ENCODE peak calls at places on chromosomes 6 and 20, in four cellular contexts. R is CD8-positive, alpha-beta memory T cell; L is left lung; X is RWPE1. Y is an unnamed sample.
A peak's percentile ranks its signal among the peaks of the same experiment; 100 is the strongest.

GRCh38 chr6:106383573-106383972 is 23.1 kb downstream of the CRYBG1 start:
- DNase-seq in R (no peak), L (no peak), X (no peak), Y (no peak)

GRCh38 chr6:100664274-100665040 is 199.7 kb upstream of the SIM1 start:
- DNase-seq in R (peak; percentile 5), L (no peak), X (peak; percentile 12), Y (no peak)

GRCh38 chr6:150711584-150712501 is 112.2 kb downstream of the PLEKHG1 start:
- DNase-seq in R (no peak), L (no peak), X (no peak), Y (no peak)

GRCh38 chr6:45419574-45420082 is 41.9 kb upstream of the SUPT3H start:
- DNase-seq in R (peak; percentile 39), L (peak; percentile 80), X (no peak), Y (no peak)

GRCh38 chr6:52505726-52506501 is 70.9 kb downstream of the TRAM2 start:
- DNase-seq in R (no peak), L (no peak), X (no peak), Y (no peak)

GRCh38 chr6:90302320-90302719 is 5.7 kb upstream of the BACH2 start:
- DNase-seq in R (no peak), L (no peak), X (no peak), Y (no peak)

GRCh38 chr20:3812259-3812681 is 8.1 kb upstream of the AP5S1 start:
- DNase-seq in R (no peak), L (no peak), X (no peak), Y (no peak)

GRCh38 chr20:60055740-60056139 is 97.5 kb downstream of the CDH26 start:
- DNase-seq in R (peak; percentile 57), L (peak; percentile 78), X (peak; percentile 73), Y (no peak)

GRCh38 chr6:113428702-113429101 is 428.4 kb upstream of the MARCKS start:
- DNase-seq in R (no peak), L (no peak), X (no peak), Y (no peak)

GRCh38 chr6:357791-358341 is 33.7 kb upstream of the IRF4 start:
- DNase-seq in R (no peak), L (no peak), X (no peak), Y (no peak)

GRCh38 chr20:23508896-23509579 is 18.1 kb downstream of the CST8 start:
- DNase-seq in R (no peak), L (no peak), X (no peak), Y (no peak)

GRCh38 chr6:7197752-7198151 is 90.0 kb downstream of the RREB1 start:
- DNase-seq in R (no peak), L (no peak), X (no peak), Y (no peak)

GRCh38 chr6:141174932-141175331 is 957.8 kb upstream of the GJE1 start:
- DNase-seq in R (no peak), L (no peak), X (no peak), Y (no peak)

GRCh38 chr6:164023535-164023934 is 609.0 kb downstream of the QKI start:
- DNase-seq in R (no peak), L (no peak), X (no peak), Y (no peak)

GRCh38 chr6:117449549-117450439 is 24.1 kb upstream of the ROS1 start:
- DNase-seq in R (peak; percentile 57), L (peak; percentile 40), X (no peak), Y (no peak)

DNA sequence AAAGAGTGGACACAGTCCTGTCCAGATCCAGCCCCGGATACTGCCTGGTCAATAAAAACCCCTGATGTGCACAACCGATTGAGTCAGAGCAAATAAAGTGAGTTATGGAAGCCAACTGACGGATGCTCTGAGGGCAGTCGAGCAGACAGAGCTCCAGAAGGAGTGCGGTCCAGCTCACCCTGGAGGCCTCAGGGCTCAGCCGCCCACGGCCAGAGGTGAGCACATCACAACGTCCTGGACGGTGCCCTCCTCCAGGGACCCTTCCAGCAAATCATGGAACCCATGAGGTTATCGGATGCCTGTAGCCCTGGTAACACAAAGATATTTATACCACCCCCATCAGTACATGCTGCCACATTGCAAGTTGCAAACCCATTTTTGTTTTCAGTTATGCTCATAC is 44.0 kb upstream of the SMOC2 start:
- DNase-seq in R (no peak), L (no peak), X (no peak), Y (no peak)
- H3K27ac ChIP-seq in R (no peak overlapping the region), L (no peak overlapping the region), X (no peak overlapping the region), Y (no peak overlapping the region)

GRCh38 chr6:108968325-108968724 is 120.1 kb downstream of the ARMC2 start:
- DNase-seq in R (no peak), L (no peak), X (no peak), Y (no peak)
- H3K27ac ChIP-seq in R (no peak overlapping the region), L (no peak overlapping the region), X (no peak overlapping the region), Y (no peak overlapping the region)

GRCh38 chr6:146886587-146887446 is 288.0 kb downstream of the ADGB start:
- DNase-seq in R (no peak), L (no peak), X (no peak), Y (no peak)

GRCh38 chr6:146881228-146882181 is 282.7 kb downstream of the ADGB start:
- DNase-seq in R (no peak), L (no peak), X (no peak), Y (no peak)

GRCh38 chr6:146885708-146886457 is 287.1 kb downstream of the ADGB start:
- DNase-seq in R (no peak), L (no peak), X (no peak), Y (no peak)

GRCh38 chr6:146884728-146885127 is 286.0 kb downstream of the ADGB start:
- DNase-seq in R (no peak), L (no peak), X (no peak), Y (no peak)

DNA sequence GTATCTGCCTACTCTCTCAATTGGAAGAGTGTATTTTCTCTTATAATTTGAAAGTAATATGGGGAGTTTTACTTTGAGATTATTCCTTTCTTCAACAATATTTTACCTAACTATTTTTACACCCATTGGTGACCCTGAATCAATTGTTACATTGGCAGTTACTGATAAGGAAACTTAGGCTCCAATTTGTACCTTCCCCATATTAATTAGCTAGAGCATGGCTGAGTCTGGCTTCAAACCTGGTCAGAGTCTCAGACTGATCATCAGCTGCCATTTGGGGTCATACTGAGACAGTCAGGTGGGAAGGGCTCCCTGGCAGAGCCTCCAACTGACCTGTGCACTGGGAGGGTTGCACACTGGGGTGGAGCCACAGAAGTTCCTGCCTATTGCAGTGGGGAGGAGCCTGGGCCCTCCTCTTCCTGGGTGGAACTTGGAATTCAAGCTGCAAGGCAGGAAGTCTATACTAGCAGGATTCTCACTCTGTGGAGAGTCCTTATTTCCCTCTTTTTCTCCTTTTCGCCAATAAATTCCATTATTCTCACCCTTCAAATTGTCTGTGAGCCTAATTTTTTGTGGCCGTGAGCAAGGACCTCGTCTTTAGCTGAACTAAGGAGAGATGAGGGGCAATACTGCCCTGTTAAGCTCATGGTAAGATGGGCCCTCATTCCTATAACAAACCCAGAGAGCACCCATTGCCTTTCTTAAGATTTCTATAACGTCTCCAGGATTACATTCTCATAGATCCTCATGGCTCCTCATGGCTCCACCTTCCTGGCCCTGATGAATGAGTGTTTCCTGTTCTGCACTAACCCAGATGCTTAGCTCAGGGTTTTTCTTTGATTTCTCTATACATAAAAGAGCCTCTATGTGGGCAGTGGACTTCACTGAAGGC is 285.1 kb downstream of the ADGB start:
- DNase-seq in R (no peak), L (no peak), X (no peak), Y (no peak)
- H3K27ac ChIP-seq in R (peak overlapping the region; percentile 80), L (no peak overlapping the region), X (no peak overlapping the region), Y (no peak overlapping the region)

DNA sequence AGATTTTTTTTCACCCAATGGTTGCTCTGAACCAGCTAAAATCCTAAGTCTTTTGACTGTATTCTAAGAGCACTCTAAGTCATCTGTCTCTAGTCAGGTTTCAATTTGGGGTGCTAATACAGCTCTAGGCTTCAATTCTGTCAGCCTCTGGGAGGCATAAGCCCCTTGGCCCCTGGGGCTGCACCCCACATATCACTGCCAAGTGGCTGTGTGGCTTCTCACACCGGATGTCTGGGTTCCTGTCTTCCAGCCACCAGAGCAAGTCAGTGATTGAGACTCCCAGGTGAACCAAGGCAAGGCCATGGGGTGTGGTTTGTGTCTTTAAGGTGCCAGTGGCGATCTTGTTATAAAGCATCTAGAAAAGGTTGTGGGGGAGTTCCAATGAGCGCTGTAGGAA is 136.5 kb downstream of the TMEM242 start:
- DNase-seq in R (no peak), L (no peak), X (no peak), Y (no peak)
- H3K27ac ChIP-seq in R (no peak overlapping the region), L (no peak overlapping the region), X (no peak overlapping the region), Y (no peak overlapping the region)

DNA sequence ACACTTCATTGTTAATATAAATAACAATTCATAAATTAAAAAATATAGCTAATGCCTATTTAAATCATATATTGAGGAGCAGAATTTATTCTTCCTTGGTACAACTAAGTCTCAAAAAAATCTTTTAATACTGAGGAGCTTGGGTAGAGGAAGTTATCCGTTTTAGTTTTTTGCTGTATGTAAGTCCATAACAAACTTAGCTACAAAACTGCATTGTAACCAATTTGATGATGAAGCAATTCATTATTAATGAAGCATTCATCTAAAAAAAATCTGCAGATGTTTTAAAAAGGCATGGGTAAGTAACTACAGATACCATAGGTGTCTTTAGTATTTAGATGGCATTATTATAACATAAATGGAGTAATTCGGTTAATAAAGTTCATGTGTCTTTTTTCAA is 1.3 kb downstream of the KHDRBS2 start:
- DNase-seq in R (no peak), L (no peak), X (no peak), Y (no peak)
- H3K27ac ChIP-seq in R (no peak overlapping the region), L (no peak overlapping the region), X (no peak overlapping the region), Y (no peak overlapping the region)

GRCh38 chr20:37687478-37687805 is 6.4 kb upstream of the CTNNBL1 start:
- DNase-seq in R (no peak), L (no peak), X (no peak), Y (no peak)
- H3K27ac ChIP-seq in R (no peak overlapping the region), L (no peak overlapping the region), X (no peak overlapping the region), Y (no peak overlapping the region)